ENCODE peak calls at places on chromosomes 2 and 18, in four cellular contexts. I is effector memory CD8-positive, alpha-beta T cell; H is caudate nucleus; A is NCI-H1105 treated with DMSO at 0.1 percent for 48 hours. W is an unnamed sample.

GRCh38 chr2:85266424-85267041 is 61.3 kb downstream of the TGOLN2 start:
- DNase-seq in I (peak), H (peak), A (no peak), W (peak)

GRCh38 chr2:69033427-69034095 is 20.6 kb downstream of the ANTXR1 start:
- DNase-seq in I (no peak), H (no peak), A (no peak), W (no peak)

GRCh38 chr2:120738786-120739771 is 3.4 kb downstream of the GLI2 start:
- DNase-seq in I (no peak), H (no peak), A (no peak), W (peak)

GRCh38 chr18:35441857-35442595 is 55.7 kb downstream of the INO80C start:
- DNase-seq in I (no peak), H (no peak), A (no peak), W (no peak)

GRCh38 chr2:45300026-45300750 is 290.9 kb upstream of the SIX2 start:
- DNase-seq in I (no peak), H (no peak), A (peak), W (peak)

GRCh38 chr2:137928547-137929503 is 35.4 kb upstream of the HNMT start:
- DNase-seq in I (no peak), H (no peak), A (no peak), W (no peak)

GRCh38 chr2:10316336-10316735 is 13.6 kb downstream of the HPCAL1 start:
- DNase-seq in I (no peak), H (no peak), A (no peak), W (no peak)

GRCh38 chr2:88554189-88554588 is 73.1 kb downstream of the EIF2AK3 start:
- DNase-seq in I (no peak), H (no peak), A (no peak), W (no peak)

GRCh38 chr2:150110548-150110947 is 376.9 kb downstream of the RND3 start:
- DNase-seq in I (no peak), H (no peak), A (no peak), W (no peak)

GRCh38 chr18:10973579-10974260 is 175.6 kb downstream of the PIEZO2 start:
- DNase-seq in I (no peak), H (no peak), A (no peak), W (no peak)

GRCh38 chr2:71879509-71880184 is 268.0 kb downstream of the CYP26B1 start:
- DNase-seq in I (no peak), H (no peak), A (no peak), W (no peak)

GRCh38 chr2:36780231-36780808 is 83.8 kb downstream of the VIT start:
- DNase-seq in I (peak), H (no peak), A (peak), W (no peak)

GRCh38 chr2:174153757-174154680 is 94.3 kb downstream of the OLA1 start:
- DNase-seq in I (no peak), H (no peak), A (no peak), W (no peak)

GRCh38 chr18:51153659-51154371 is 43.7 kb downstream of the MEX3C start:
- DNase-seq in I (peak), H (no peak), A (no peak), W (no peak)

GRCh38 chr2:135798762-135799161 is 38.2 kb downstream of the LCT start:
- DNase-seq in I (no peak), H (no peak), A (no peak), W (no peak)

GRCh38 chr2:1584691-1585485 is 159.4 kb downstream of the PXDN start:
- DNase-seq in I (no peak), H (no peak), A (no peak), W (no peak)

W was measured in left lobe of liver.